ENCODE peak calls at places on chromosomes 13 and 19, in eight cellular contexts. L, O, V, Y, X, G, T and I are unnamed samples.
A peak's percentile ranks its signal among the peaks of the same experiment; 100 is the strongest.

GRCh38 chr19:3538965-3539742 is at the start of gene TEKTIP1:
- DNase-seq in L (no peak), O (no peak), V (no peak), Y (no peak), X (peak; percentile 32), G (no peak), T (no peak), I (no peak)

GRCh38 chr13:61410669-61411297 is 4.9 kb downstream of the PCDH20 start:
- DNase-seq in L (no peak), O (peak; percentile 36), V (peak; percentile 8), Y (no peak), X (no peak), G (no peak), T (peak; percentile 7), I (peak; percentile 20)

GRCh38 chr19:4456843-4457653 is 546 bp downstream of the UBXN6 start:
- DNase-seq in L (peak; percentile 30), O (peak; percentile 70), V (peak; percentile 84), Y (peak; percentile 89), X (peak; percentile 83), G (no peak), T (peak; percentile 53), I (peak; percentile 76)

GRCh38 chr13:113815151-113816058 is 48.5 kb downstream of the GAS6 start:
- DNase-seq in L (peak; percentile 27), O (no peak), V (no peak), Y (no peak), X (no peak), G (no peak), T (no peak), I (no peak)

GRCh38 chr19:46806651-46807050 is 18.3 kb upstream of the SLC1A5 start:
- DNase-seq in L (no peak), O (no peak), V (no peak), Y (no peak), X (no peak), G (no peak), T (no peak), I (no peak)

GRCh38 chr19:7863157-7863970 is 10.8 kb downstream of the PRR36 start:
- DNase-seq in L (no peak), O (no peak), V (no peak), Y (no peak), X (peak; percentile 57), G (no peak), T (no peak), I (peak; percentile 69)

GRCh38 chr19:15264933-15265206 is 32.6 kb upstream of the EPHX3 start:
- DNase-seq in L (no peak), O (no peak), V (no peak), Y (no peak), X (no peak), G (no peak), T (no peak), I (no peak)

GRCh38 chr13:53920916-53921315 is 892.3 kb downstream of the OLFM4 start:
- DNase-seq in L (no peak), O (no peak), V (no peak), Y (peak; percentile 80), X (peak; percentile 2), G (no peak), T (no peak), I (no peak)

GRCh38 chr19:44782729-44783128 is 5.0 kb downstream of the CBLC start:
- DNase-seq in L (no peak), O (no peak), V (no peak), Y (no peak), X (no peak), G (no peak), T (no peak), I (no peak)

GRCh38 chr13:34044041-34044440 is 226.1 kb downstream of the RFC3 start:
- DNase-seq in L (no peak), O (peak; percentile 17), V (no peak), Y (no peak), X (no peak), G (no peak), T (peak; percentile 59), I (no peak)

GRCh38 chr13:109787135-109787954 is 962 bp upstream of the IRS2 start:
- DNase-seq in L (peak; percentile 23), O (peak; percentile 46), V (peak; percentile 67), Y (no peak), X (peak; percentile 70), G (peak; percentile 36), T (peak; percentile 64), I (peak; percentile 90)

GRCh38 chr19:31127132-31127967 is 221.9 kb downstream of the TSHZ3 start:
- DNase-seq in L (no peak), O (peak; percentile 65), V (peak; percentile 92), Y (no peak), X (no peak), G (no peak), T (peak; percentile 87), I (no peak)

GRCh38 chr13:46523972-46524737 is 28.8 kb upstream of the LRCH1 start:
- DNase-seq in L (no peak), O (peak; percentile 84), V (no peak), Y (no peak), X (no peak), G (no peak), T (no peak), I (no peak)

GRCh38 chr13:33927315-33927714 is 109.4 kb downstream of the RFC3 start:
- DNase-seq in L (no peak), O (peak; percentile 67), V (peak; percentile 16), Y (no peak), X (no peak), G (no peak), T (peak; percentile 63), I (no peak)

GRCh38 chr13:98443329-98443728 is 133.6 kb downstream of the STK24 start:
- DNase-seq in L (no peak), O (peak; percentile 60), V (peak; percentile 94), Y (peak; percentile 94), X (no peak), G (no peak), T (peak; percentile 73), I (no peak)

GRCh38 chr13:50444726-50445125 is 398.8 kb downstream of the DLEU7 start:
- DNase-seq in L (no peak), O (no peak), V (no peak), Y (no peak), X (no peak), G (no peak), T (no peak), I (no peak)

GRCh38 chr19:17687857-17688784 is at the start of gene UNC13A:
- DNase-seq in L (peak; percentile 58), O (peak; percentile 48), V (peak; percentile 86), Y (no peak), X (peak; percentile 96), G (peak; percentile 34), T (peak; percentile 21), I (peak; percentile 67)

GRCh38 chr19:16457195-16457953 is 14.4 kb downstream of the EPS15L1 start:
- DNase-seq in L (no peak), O (peak; percentile 53), V (peak; percentile 41), Y (peak; percentile 90), X (peak; percentile 54), G (no peak), T (peak; percentile 42), I (peak; percentile 62)

GRCh38 chr13:51148223-51148951 is 37.3 kb upstream of the C13orf42 start:
- DNase-seq in L (no peak), O (no peak), V (no peak), Y (no peak), X (peak; percentile 25), G (no peak), T (no peak), I (peak; percentile 70)

GRCh38 chr19:48933382-48933932 is at the start of gene DHDH:
- DNase-seq in L (peak; percentile 69), O (peak; percentile 49), V (peak; percentile 68), Y (peak; percentile 94), X (peak; percentile 92), G (peak; percentile 79), T (peak; percentile 48), I (peak; percentile 80)

GRCh38 chr19:47587295-47587694 is 14.3 kb upstream of the ZNF541 start:
- DNase-seq in L (no peak), O (peak; percentile 35), V (no peak), Y (no peak), X (no peak), G (no peak), T (peak; percentile 78), I (no peak)

GRCh38 chr19:32357720-32358119 is 12.3 kb downstream of the ZNF507 start:
- DNase-seq in L (no peak), O (no peak), V (no peak), Y (no peak), X (no peak), G (no peak), T (no peak), I (no peak)

GRCh38 chr13:112725346-112726017 is 35.6 kb downstream of the ATP11A start:
- DNase-seq in L (no peak), O (no peak), V (no peak), Y (no peak), X (no peak), G (no peak), T (no peak), I (no peak)